ENCODE peak calls at places on chromosomes 4 and X, in nine cellular contexts. H is hippocampal formation; L is SJSA1; C is GM04504; G is NCI-H1092 treated with DMSO at 0.1 percent for 48 hours; W is astrocyte of the cerebellum; Y is GM19239; D is central memory CD4-positive, alpha-beta T cell; F is HFFc6. K is an unnamed sample.
A peak's percentile ranks its signal among the peaks of the same experiment; 100 is the strongest.

GRCh38 chrX:130771648-130772312 is 131.2 kb downstream of the ENOX2 start:
- DNase-seq in D (no peak), Y (no peak), W (no peak), G (no peak), C (no peak), F (no peak), L (no peak), H (no peak), K (no peak)

GRCh38 chr4:27027428-27027827 is 166.8 kb downstream of the STIM2 start:
- DNase-seq in F (no peak), L (no peak), Y (no peak), C (no peak), H (no peak), G (no peak), D (no peak), W (no peak), K (no peak)

GRCh38 chr4:189202869-189203271 is 737.8 kb upstream of the FRG1 start:
- DNase-seq in L (peak; percentile 20), W (no peak), G (no peak), Y (no peak), H (no peak), C (no peak), F (peak; percentile 5), D (no peak), K (no peak)

GRCh38 chr4:98794565-98795205 is 134.2 kb downstream of the EIF4E start:
- DNase-seq in C (peak; percentile 10), G (no peak), F (peak; percentile 40), H (no peak), D (no peak), W (no peak), Y (no peak), L (no peak), K (no peak)

GRCh38 chr4:40594261-40595178 is 35.1 kb downstream of the RBM47 start:
- DNase-seq in D (no peak), G (no peak), H (no peak), L (no peak), W (no peak), C (peak; percentile 56), F (peak; percentile 80), Y (no peak), K (no peak)

GRCh38 chrX:1222511-1223252 is 10.2 kb upstream of the CRLF2 start:
- DNase-seq in D (no peak), G (no peak), L (no peak), Y (no peak), C (peak; percentile 24), F (peak; percentile 72), W (no peak), H (no peak), K (no peak)

GRCh38 chrX:114976321-114976720 is 41.1 kb downstream of the IL13RA2 start:
- DNase-seq in Y (no peak), H (no peak), D (no peak), W (no peak), G (no peak), F (peak; percentile 58), L (no peak), C (no peak), K (no peak)

GRCh38 chr4:15882675-15883086 is 55.9 kb downstream of the FGFBP1 start:
- DNase-seq in G (peak; percentile 71), L (peak; percentile 29), D (peak; percentile 22), W (peak; percentile 82), Y (peak; percentile 50), C (peak; percentile 48), F (peak; percentile 65), H (peak; percentile 32), K (peak; percentile 79)

GRCh38 chrX:136185409-136186022 is 38.2 kb downstream of the FHL1 start:
- DNase-seq in Y (no peak), F (peak; percentile 45), W (no peak), L (no peak), C (no peak), G (no peak), H (no peak), D (no peak), K (no peak)

GRCh38 chrX:123311486-123311885 is 127.4 kb downstream of the GRIA3 start:
- DNase-seq in H (no peak), G (no peak), L (no peak), W (no peak), C (no peak), Y (no peak), D (no peak), F (no peak), K (no peak)

GRCh38 chrX:15848576-15848975 is 6.0 kb downstream of the AP1S2 start:
- DNase-seq in H (no peak), C (no peak), L (no peak), F (no peak), Y (no peak), W (no peak), G (no peak), D (no peak), K (no peak)

GRCh38 chr4:112855058-112855457 is 194.4 kb upstream of the ANK2 start:
- DNase-seq in F (no peak), C (no peak), G (no peak), D (no peak), L (no peak), Y (no peak), H (peak; percentile 66), W (no peak), K (no peak)

GRCh38 chr4:169110633-169111032 is 100.6 kb upstream of the CBR4 start:
- DNase-seq in Y (no peak), F (no peak), G (no peak), D (no peak), L (no peak), W (no peak), C (no peak), H (no peak), K (no peak)

GRCh38 chr4:125123710-125124109 is 191.0 kb upstream of the FAT4 start:
- DNase-seq in W (peak; percentile 41), Y (no peak), H (no peak), L (no peak), C (peak; percentile 46), F (peak; percentile 14), D (no peak), G (no peak), K (no peak)

GRCh38 chr4:186739317-186739716 is 15.7 kb upstream of the FAT1 start:
- DNase-seq in F (no peak), D (no peak), Y (no peak), H (no peak), C (no peak), W (no peak), L (no peak), G (no peak), K (no peak)